ENCODE peak calls at places on chromosomes 2 and 18, in ten cellular contexts. T is LHCN-M2; B is lower leg skin; Y is hypothalamus; W is occipital lobe; I is fibroblast of mammary gland; D is AG08395; R is HEK293T; N is lower lobe of right lung; E is activated naive CD4-positive, alpha-beta T cell treated with anti-CD3 and anti-CD28 coated beads, Interleukin-2, amount 10 ng/mL, durations not matched to agents 7 days and 5 days. Q is an unnamed sample.
A peak's percentile ranks its signal among the peaks of the same experiment; 100 is the strongest.

GRCh38 chr2:219643084-219643473 is 15.6 kb downstream of the SLC4A3 start:
- DNase-seq in I (no peak), W (no peak), Y (no peak), N (no peak), D (no peak), E (no peak), R (no peak), B (no peak), T (no peak), Q (no peak)

GRCh38 chr2:240467659-240468299 is 32.3 kb downstream of the GPC1 start:
- DNase-seq in B (peak; percentile 14), D (no peak), W (no peak), R (no peak), T (no peak), N (no peak), E (peak; percentile 14), I (no peak), Y (no peak), Q (no peak)

GRCh38 chr2:86480105-86480504 is 38.9 kb downstream of the KDM3A start:
- DNase-seq in R (no peak), E (no peak), I (no peak), B (no peak), W (peak; percentile 44), T (no peak), N (peak; percentile 46), D (no peak), Y (no peak), Q (peak; percentile 65)

GRCh38 chr2:233486778-233487552 is 79.6 kb downstream of the USP40 start:
- DNase-seq in R (no peak), N (peak; percentile 48), I (peak; percentile 65), D (peak; percentile 71), Y (no peak), E (no peak), W (no peak), B (no peak), T (peak; percentile 70), Q (no peak)

GRCh38 chr2:23697676-23698075 is 229.2 kb downstream of the ATAD2B start:
- DNase-seq in T (peak; percentile 8), E (no peak), R (no peak), I (peak; percentile 19), W (no peak), Y (no peak), D (no peak), N (no peak), B (no peak), Q (no peak)

GRCh38 chr18:40976050-40976449 is 979.0 kb upstream of the PIK3C3 start:
- DNase-seq in Y (no peak), E (no peak), W (no peak), D (no peak), B (no peak), R (no peak), I (no peak), T (no peak), N (no peak), Q (no peak)

GRCh38 chr2:105114551-105114950 is 76.7 kb downstream of the MRPS9 start:
- DNase-seq in T (peak; percentile 59), B (no peak), R (peak; percentile 61), W (no peak), N (no peak), E (no peak), Y (no peak), D (peak; percentile 85), I (peak; percentile 82), Q (no peak)

GRCh38 chr2:27965841-27966240 is 75.3 kb downstream of the BABAM2 start:
- DNase-seq in W (no peak), B (no peak), R (no peak), Y (no peak), E (no peak), N (no peak), I (no peak), D (no peak), T (no peak), Q (no peak)

GRCh38 chr18:32289480-32290075 is 99.7 kb downstream of the MEP1B start:
- DNase-seq in I (peak; percentile 75), N (no peak), W (no peak), Y (no peak), E (peak; percentile 53), R (peak; percentile 82), B (peak; percentile 61), T (peak; percentile 68), D (peak; percentile 61), Q (no peak)

GRCh38 chr2:174597347-174598047 is at the start of gene WIPF1:
- DNase-seq in E (peak; percentile 65), N (no peak), W (no peak), B (no peak), R (no peak), T (peak; percentile 85), D (peak; percentile 53), Y (no peak), I (peak; percentile 90), Q (no peak)

GRCh38 chr2:174959787-174960186 is 45.4 kb downstream of the CHN1 start:
- DNase-seq in T (peak; percentile 29), B (no peak), E (no peak), Y (no peak), R (no peak), N (no peak), W (no peak), D (peak; percentile 17), I (peak; percentile 27), Q (no peak)

GRCh38 chr2:73907840-73908452 is 15.1 kb downstream of the ACTG2 start:
- DNase-seq in I (peak; percentile 45), W (no peak), B (no peak), N (no peak), E (peak; percentile 73), Y (no peak), D (no peak), T (peak; percentile 87), R (peak; percentile 23), Q (no peak)

GRCh38 chr2:172230783-172231446 is 128.2 kb upstream of the DLX2 start:
- DNase-seq in N (no peak), E (no peak), D (no peak), W (peak; percentile 60), T (peak; percentile 35), B (no peak), I (no peak), Y (no peak), R (no peak), Q (peak; percentile 47)

GRCh38 chr18:53544926-53545325 is 679.5 kb downstream of the MBD2 start:
- DNase-seq in T (no peak), Y (no peak), I (no peak), B (no peak), E (no peak), R (no peak), N (no peak), W (no peak), D (no peak), Q (no peak)

GRCh38 chr2:109647636-109648035 is 33.5 kb downstream of the SOWAHC start:
- DNase-seq in N (no peak), D (peak; percentile 58), R (no peak), W (no peak), B (no peak), E (no peak), Y (no peak), T (peak; percentile 19), I (no peak), Q (no peak)

GRCh38 chr2:163028807-163029206 is 190.2 kb upstream of the KCNH7 start:
- DNase-seq in Y (no peak), N (no peak), I (no peak), W (no peak), B (no peak), T (no peak), E (no peak), D (no peak), R (no peak), Q (no peak)

GRCh38 chr2:227416669-227417068 is 28.9 kb upstream of the SCYGR1 start:
- DNase-seq in Y (no peak), B (no peak), R (no peak), W (no peak), T (peak; percentile 87), I (no peak), N (no peak), D (no peak), E (no peak), Q (no peak)

GRCh38 chr2:83817511-83817910 is 641.6 kb downstream of the SUCLG1 start:
- DNase-seq in R (no peak), W (no peak), N (no peak), I (no peak), B (no peak), D (no peak), Y (no peak), T (peak; percentile 20), E (no peak), Q (no peak)

GRCh38 chr2:218547978-218548377 is 20.2 kb downstream of the USP37 start:
- DNase-seq in Y (no peak), T (no peak), W (no peak), N (no peak), I (no peak), E (no peak), D (no peak), R (no peak), B (no peak), Q (no peak)

GRCh38 chr18:79595876-79596374 is 83.7 kb upstream of the CTDP1 start:
- DNase-seq in R (no peak), B (no peak), D (no peak), I (no peak), T (no peak), W (no peak), Y (no peak), N (peak; percentile 28), E (peak; percentile 15), Q (no peak)

GRCh38 chr2:112164876-112165275 is 26.7 kb downstream of the FBLN7 start:
- DNase-seq in W (no peak), Y (no peak), R (no peak), N (no peak), T (no peak), E (peak; percentile 12), D (no peak), I (no peak), B (no peak), Q (no peak)

GRCh38 chr2:130261970-130262760 is 63.9 kb upstream of the TUBA3E start:
- DNase-seq in B (no peak), T (peak; percentile 44), W (no peak), Y (no peak), I (no peak), D (no peak), R (no peak), E (no peak), N (no peak), Q (no peak)

GRCh38 chr2:241149675-241149924 is 328 bp upstream of the PASK start:
- DNase-seq in R (no peak), T (no peak), N (no peak), B (no peak), E (no peak), W (no peak), Y (no peak), D (no peak), I (no peak), Q (no peak)

GRCh38 chr2:234047361-234047760 is 3.1 kb upstream of the SPP2 start:
- DNase-seq in I (peak; percentile 81), R (no peak), N (no peak), W (no peak), T (peak; percentile 44), D (no peak), Y (no peak), E (no peak), B (no peak), Q (no peak)

GRCh38 chr2:197674546-197674945 is 841 bp downstream of the RFTN2 start:
- DNase-seq in N (no peak), B (no peak), T (peak; percentile 33), D (no peak), E (no peak), W (no peak), Y (no peak), I (peak; percentile 48), R (no peak), Q (no peak)

GRCh38 chr2:121152861-121153260 is 132.1 kb downstream of the TFCP2L1 start:
- DNase-seq in Y (no peak), N (no peak), I (no peak), R (no peak), E (no peak), D (no peak), B (no peak), W (no peak), T (no peak), Q (no peak)

GRCh38 chr2:120917876-120918275 is 182.2 kb downstream of the GLI2 start:
- DNase-seq in E (no peak), D (no peak), R (no peak), B (no peak), I (peak; percentile 57), T (peak; percentile 59), Y (no peak), N (no peak), W (no peak), Q (no peak)

GRCh38 chr18:8116346-8117007 is 492.8 kb upstream of the RAB12 start:
- DNase-seq in D (peak; percentile 79), R (no peak), B (no peak), E (no peak), T (peak; percentile 70), I (peak; percentile 93), N (no peak), Y (no peak), W (no peak), Q (no peak)

Q was measured in dorsolateral prefrontal cortex.